ENCODE peak calls at places on chromosomes 1 and 21, in four cellular contexts. X is body of pancreas, K is IMR-90, B is H54. Y is an unnamed sample.

GRCh38 chr21:41750532-41751151 is 16.2 kb downstream of the RIPK4 start:
- DNase-seq in B (peak), K (no peak), X (no peak), Y (no peak)

GRCh38 chr1:212545941-212546638 is 62.5 kb upstream of the ATF3 start:
- DNase-seq in X (peak), K (peak), B (no peak), Y (no peak)

GRCh38 chr1:53186533-53186932 is 10.1 kb upstream of the CPT2 start:
- DNase-seq in B (no peak), K (no peak), X (no peak), Y (no peak)

GRCh38 chr1:17140279-17140678 is 21.0 kb upstream of the PADI2 start:
- DNase-seq in K (no peak), B (no peak), X (no peak), Y (no peak)

GRCh38 chr1:41622859-41623732 is 138.6 kb upstream of the EDN2 start:
- DNase-seq in B (no peak), X (no peak), K (peak), Y (no peak)

GRCh38 chr1:27621067-27621920 is 13.7 kb downstream of the FGR start:
- DNase-seq in B (no peak), K (peak), X (peak), Y (no peak)

GRCh38 chr1:42934541-42935312 is 23.9 kb downstream of the SLC2A1 start:
- DNase-seq in K (no peak), X (no peak), B (no peak), Y (no peak)

GRCh38 chr1:11571906-11572616 is 82.2 kb downstream of the FBXO2 start:
- DNase-seq in X (no peak), K (no peak), B (no peak), Y (no peak)

GRCh38 chr1:221718391-221719277 is 23.3 kb downstream of the DUSP10 start:
- DNase-seq in K (peak), B (no peak), X (no peak), Y (no peak)

GRCh38 chr1:209405183-209405823 is 178.2 kb upstream of the CAMK1G start:
- DNase-seq in X (no peak), K (peak), B (no peak), Y (no peak)

GRCh38 chr1:86231076-86231475 is 74.5 kb upstream of the COL24A1 start:
- DNase-seq in B (no peak), X (no peak), K (no peak), Y (no peak)

GRCh38 chr1:210746024-210746423 is 387.9 kb downstream of the KCNH1 start:
- DNase-seq in B (peak), K (no peak), X (no peak), Y (no peak)

GRCh38 chr1:163650624-163651023 is 328.9 kb downstream of the NUF2 start:
- DNase-seq in X (no peak), B (no peak), K (no peak), Y (no peak)

GRCh38 chr1:109493805-109494539 is at the start of gene CYB561D1:
- DNase-seq in B (peak), X (peak), K (peak), Y (peak)
- TF ChIP-seq POLR2A in B (peak), X (peak), K (no peak), Y (peak)

GRCh38 chr21:33234618-33235520 is 5.1 kb downstream of the IFNAR2 start:
- DNase-seq in X (no peak), K (no peak), B (no peak), Y (no peak)
- TF ChIP-seq POLR2A in X (no peak), K (no peak), B (no peak), Y (peak)

GRCh38 chr1:181092056-181092455 is 3.6 kb downstream of the IER5 start:
- DNase-seq in B (no peak), K (no peak), X (no peak), Y (no peak)

GRCh38 chr1:181091322-181092040 is 3.0 kb downstream of the IER5 start:
- DNase-seq in X (no peak), B (no peak), K (no peak), Y (no peak)

GRCh38 chr1:181089777-181090505 is 1.4 kb downstream of the IER5 start:
- DNase-seq in K (peak), X (peak), B (no peak), Y (peak)

GRCh38 chr1:181089017-181089776 is 697 bp downstream of the IER5 start:
- DNase-seq in B (no peak), X (peak), K (no peak), Y (peak)

GRCh38 chr1:181090653-181091126 is 2.2 kb downstream of the IER5 start:
- DNase-seq in K (no peak), B (no peak), X (no peak), Y (peak)
- TF ChIP-seq POLR2A in K (no peak), B (no peak), X (no peak), Y (no peak)

GRCh38 chr1:169568497-169568896 is 17.8 kb downstream of the F5 start:
- DNase-seq in X (no peak), K (no peak), B (no peak), Y (no peak)
- TF ChIP-seq POLR2A in X (no peak), K (no peak), B (no peak), Y (no peak)

GRCh38 chr1:173714759-173715537 is at the start of gene KLHL20:
- DNase-seq in X (peak), B (peak), K (peak), Y (peak)
- TF ChIP-seq POLR2A in X (peak), B (peak), K (peak), Y (peak)

GRCh38 chr1:3624194-3625136 is at the start of gene TPRG1L:
- DNase-seq in X (peak), B (peak), K (peak), Y (peak)
- TF ChIP-seq POLR2A in X (no peak), B (peak), K (no peak), Y (no peak)

GRCh38 chr1:146007048-146007784 is 10.8 kb upstream of the TXNIP start:
- DNase-seq in X (peak), K (peak), B (peak), Y (peak)
- TF ChIP-seq POLR2A in X (no peak), K (no peak), B (no peak), Y (peak)

GRCh38 chr1:173824315-173825081 is at the start of the genes CENPL and DARS2:
- DNase-seq in B (peak), K (peak), X (peak), Y (peak)
- TF ChIP-seq POLR2A in B (peak), K (peak), X (peak), Y (peak)

GRCh38 chr21:28885853-28886177 is 106.9 kb downstream of the LTN1 start:
- DNase-seq in X (no peak), K (no peak), B (no peak), Y (no peak)

GRCh38 chr21:28882345-28882744 is 110.3 kb downstream of the LTN1 start:
- DNase-seq in B (no peak), X (no peak), K (no peak), Y (no peak)

GRCh38 chr21:28884481-28884880 is 108.2 kb downstream of the LTN1 start:
- DNase-seq in K (peak), X (no peak), B (no peak), Y (no peak)

GRCh38 chr21:28883931-28884330 is 108.7 kb downstream of the LTN1 start:
- DNase-seq in B (no peak), X (no peak), K (no peak), Y (peak)

DNA sequence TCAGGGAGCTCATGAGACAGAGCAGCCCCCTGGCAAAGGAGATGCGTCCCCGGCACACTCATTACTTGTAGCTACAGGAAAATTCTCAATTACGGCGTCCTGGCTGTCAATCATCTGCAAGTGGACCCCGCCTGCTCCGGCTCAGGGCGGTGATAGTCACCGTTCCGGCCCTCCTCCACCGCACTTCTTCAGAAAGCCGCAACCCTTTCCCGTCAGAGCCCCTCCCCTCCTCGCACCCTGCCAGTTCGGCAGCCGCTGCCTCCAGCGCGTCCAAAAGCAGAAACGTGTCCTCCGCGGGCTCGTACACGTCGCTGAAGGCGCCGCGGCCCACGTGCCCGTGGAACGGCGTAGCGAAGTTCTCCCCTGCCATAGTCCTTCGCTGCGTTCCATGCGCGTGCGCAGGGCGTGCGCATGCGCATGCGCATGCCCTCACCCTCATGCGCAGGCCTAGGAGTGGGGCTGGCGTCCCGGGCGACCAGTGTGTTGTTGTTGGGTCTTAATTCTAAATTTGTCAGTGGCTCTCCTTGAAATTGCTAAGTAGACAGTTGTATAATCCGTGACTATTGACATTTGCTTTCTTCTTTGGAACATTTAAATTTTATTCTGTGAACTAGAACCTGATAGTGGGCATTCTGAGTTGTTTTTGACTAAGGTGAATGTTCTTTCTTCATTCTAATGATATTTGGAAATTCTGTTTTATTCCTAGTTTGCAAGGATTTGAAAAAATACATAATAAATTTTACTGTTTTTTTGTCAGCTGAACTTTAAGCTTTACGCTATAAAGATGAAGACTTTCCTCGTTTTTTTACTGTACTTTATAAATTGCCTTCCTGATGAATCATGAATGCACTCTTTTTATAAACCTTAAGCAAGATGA is 107.5 kb downstream of the LTN1 start:
- DNase-seq in X (peak), K (peak), B (peak), Y (peak)
- TF ChIP-seq POLR2A in X (peak), K (no peak), B (peak), Y (peak)